ENCODE peak calls at places on chromosomes 5 and 9, in four cellular contexts. D, I, T and L are unnamed samples.
A peak's percentile ranks its signal among the peaks of the same experiment; 100 is the strongest.

GRCh38 chr9:124849801-124850200 is 3.5 kb upstream of the WDR38 start:
- DNase-seq in I (no peak), D (peak; percentile 7), T (no peak), L (no peak)

GRCh38 chr9:107487521-107488399 is 1.8 kb downstream of the KLF4 start:
- DNase-seq in I (no peak), T (no peak), D (peak; percentile 80), L (no peak)

GRCh38 chr9:131999692-132000551 is 79.7 kb downstream of the MED27 start:
- DNase-seq in T (no peak), I (peak; percentile 64), D (no peak), L (no peak)

GRCh38 chr5:98767563-98767962 is 5.9 kb upstream of the RGMB start:
- DNase-seq in I (no peak), D (no peak), T (no peak), L (no peak)

GRCh38 chr5:89173528-89173927 is 290.5 kb upstream of the MEF2C start:
- DNase-seq in I (no peak), D (no peak), T (no peak), L (no peak)

GRCh38 chr5:38443390-38443789 is 113.1 kb downstream of the LIFR start:
- DNase-seq in D (no peak), I (no peak), T (no peak), L (no peak)

GRCh38 chr5:138448481-138449398 is 9.9 kb downstream of the REEP2 start:
- DNase-seq in T (no peak), I (no peak), D (no peak), L (no peak)

GRCh38 chr5:96014395-96014794 is 52.7 kb upstream of the ELL2 start:
- DNase-seq in I (no peak), T (no peak), D (no peak), L (no peak)

GRCh38 chr9:101977614-101978210 is 239.3 kb upstream of the GRIN3A start:
- DNase-seq in I (no peak), D (no peak), T (no peak), L (no peak)

GRCh38 chr9:129547063-129547462 is 73.8 kb downstream of the C9orf50 start:
- DNase-seq in I (no peak), D (no peak), T (no peak), L (no peak)

GRCh38 chr5:9361835-9362234 is 184.0 kb downstream of the SEMA5A start:
- DNase-seq in D (no peak), I (no peak), T (peak; percentile 83), L (no peak)

GRCh38 chr5:41334758-41335157 is 121.4 kb upstream of the C6 start:
- DNase-seq in T (no peak), D (no peak), I (no peak), L (no peak)

GRCh38 chr5:176535655-176536131 is 1.5 kb downstream of the RNF44 start:
- DNase-seq in T (no peak), I (no peak), D (no peak), L (no peak)

GRCh38 chr9:77030045-77030444 is 10.6 kb downstream of the FOXB2 start:
- DNase-seq in D (no peak), T (no peak), I (no peak), L (no peak)

GRCh38 chr9:108056805-108057386 is 567.3 kb upstream of the KLF4 start:
- DNase-seq in T (no peak), I (peak; percentile 82), D (no peak), L (no peak)

GRCh38 chr5:132684496-132684895 is 10.7 kb downstream of the IL4 start:
- DNase-seq in T (no peak), D (no peak), I (no peak), L (no peak)

GRCh38 chr9:22452415-22453010 is 5.9 kb downstream of the DMRTA1 start:
- DNase-seq in I (no peak), D (peak; percentile 51), T (no peak), L (no peak)

GRCh38 chr5:142014911-142015584 is 2.2 kb upstream of the GNPDA1 start:
- DNase-seq in T (peak; percentile 29), I (peak; percentile 41), D (no peak), L (no peak)

GRCh38 chr9:34552986-34553385 is 30.2 kb upstream of the ENHO start:
- DNase-seq in I (no peak), D (no peak), T (no peak), L (no peak)

GRCh38 chr5:14243768-14244167 is 100.6 kb downstream of the TRIO start:
- DNase-seq in D (no peak), T (no peak), I (no peak), L (no peak)

GRCh38 chr5:54985301-54986268 is at the start of gene ESM1:
- DNase-seq in I (no peak), D (peak; percentile 48), T (no peak), L (no peak)

GRCh38 chr5:157275403-157275802 is 9.5 kb downstream of the CYFIP2 start:
- DNase-seq in I (no peak), T (no peak), D (no peak), L (no peak)

GRCh38 chr5:150345716-150346115 is 11.8 kb upstream of the TCOF1 start:
- DNase-seq in I (no peak), T (no peak), D (no peak), L (no peak)

GRCh38 chr5:147685991-147686390 is 96.5 kb downstream of the JAKMIP2 start:
- DNase-seq in I (peak; percentile 12), T (no peak), D (no peak), L (no peak)

GRCh38 chr9:120715331-120715924 is 1.2 kb upstream of the MEGF9 start:
- DNase-seq in I (no peak), D (no peak), T (no peak), L (no peak)

GRCh38 chr9:101254733-101255473 is 129.9 kb downstream of the BAAT start:
- DNase-seq in D (no peak), T (no peak), I (no peak), L (no peak)

GRCh38 chr9:81150016-81150625 is 539.2 kb downstream of the TLE1 start:
- DNase-seq in D (no peak), T (no peak), I (no peak), L (no peak)

GRCh38 chr5:1666812-1667588 is 132.6 kb downstream of the MRPL36 start:
- DNase-seq in T (no peak), I (no peak), D (no peak), L (no peak)

GRCh38 chr5:151670953-151671636 is 15.6 kb downstream of the SPARC start:
- DNase-seq in D (no peak), T (no peak), I (no peak), L (peak; percentile 75)

GRCh38 chr5:59485629-59486439 is 407.7 kb downstream of the PDE4D start:
- DNase-seq in I (no peak), D (no peak), T (no peak), L (no peak)

GRCh38 chr9:108486791-108487190 is 369.0 kb downstream of the ACTL7B start:
- DNase-seq in D (no peak), I (no peak), T (no peak), L (no peak)

GRCh38 chr5:88045146-88045545 is 223.5 kb downstream of the TMEM161B start:
- DNase-seq in T (no peak), I (no peak), D (no peak), L (no peak)

GRCh38 chr9:116951588-116952433 is 264.7 kb downstream of the TRIM32 start:
- DNase-seq in D (no peak), T (no peak), I (peak; percentile 68), L (no peak)

GRCh38 chr5:180191716-180192115 is 17.3 kb downstream of the RASGEF1C start:
- DNase-seq in T (no peak), I (no peak), D (no peak), L (no peak)

GRCh38 chr9:87518702-87519335 is 21.2 kb downstream of the DAPK1 start:
- DNase-seq in T (no peak), I (no peak), D (peak; percentile 62), L (no peak)

GRCh38 chr9:13140843-13141592 is 138.5 kb downstream of the MPDZ start:
- DNase-seq in D (no peak), I (no peak), T (no peak), L (no peak)

GRCh38 chr9:127979015-127979332 is 1.8 kb downstream of the EEIG1 start:
- DNase-seq in I (no peak), D (no peak), T (no peak), L (no peak)
- H3K27ac ChIP-seq in I (peak overlapping the region; percentile 77), D (peak overlapping the region; percentile 78), T (no peak overlapping the region), L (peak overlapping the region; percentile 79)

GRCh38 chr5:172185096-172185461 is 2.9 kb downstream of the STK10 start:
- DNase-seq in I (no peak), D (no peak), T (no peak), L (no peak)
- H3K27ac ChIP-seq in I (peak overlapping the region; percentile 89), D (peak overlapping the region; percentile 94), T (no peak overlapping the region), L (peak overlapping the region; percentile 43)

GRCh38 chr9:11713077-11713476 is 980.1 kb upstream of the TYRP1 start:
- DNase-seq in T (no peak), D (no peak), I (no peak), L (no peak)
- H3K27ac ChIP-seq in T (no peak overlapping the region), D (no peak overlapping the region), I (no peak overlapping the region), L (no peak overlapping the region)

DNA sequence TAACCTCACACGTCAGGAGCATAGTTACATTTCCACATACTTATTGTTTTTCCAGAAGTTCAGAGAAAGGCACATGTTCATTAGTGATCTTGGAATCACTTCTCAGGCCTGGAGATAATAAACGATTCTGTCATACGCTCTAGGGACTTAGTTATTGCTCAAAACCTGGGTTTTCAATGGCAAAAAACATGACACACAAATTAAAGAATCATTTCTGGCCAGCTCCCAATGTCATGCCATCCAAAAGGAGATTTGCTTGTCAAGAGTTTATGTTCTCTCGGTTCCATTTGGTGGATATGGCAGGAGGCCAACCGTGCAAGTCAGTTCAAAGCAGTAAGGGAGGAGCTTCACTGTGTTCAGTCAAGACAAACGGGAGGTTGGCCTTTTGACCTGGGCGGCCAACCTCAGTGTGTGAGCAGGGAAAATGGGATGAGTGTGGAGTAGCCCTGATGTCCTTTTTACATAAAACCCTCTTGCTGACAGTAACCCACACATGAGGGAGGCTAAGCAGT is 123.4 kb downstream of the NXNL2 start:
- DNase-seq in T (no peak), I (peak; percentile 12), D (no peak), L (no peak)
- H3K27ac ChIP-seq in T (no peak overlapping the region), I (peak overlapping the region; percentile 1), D (no peak overlapping the region), L (no peak overlapping the region)

GRCh38 chr5:5203441-5203840 is 63.3 kb downstream of the ADAMTS16 start:
- DNase-seq in I (no peak), D (no peak), T (no peak), L (no peak)
- H3K27ac ChIP-seq in I (no peak overlapping the region), D (no peak overlapping the region), T (no peak overlapping the region), L (no peak overlapping the region)

GRCh38 chr5:154844800-154845199 is 5.6 kb downstream of the FAXDC2 start:
- DNase-seq in D (no peak), I (no peak), T (no peak), L (no peak)

GRCh38 chr5:154849261-154849660 is 1.1 kb downstream of the FAXDC2 start:
- DNase-seq in T (no peak), D (no peak), I (no peak), L (no peak)

GRCh38 chr5:154851351-154851750 is 948 bp upstream of the FAXDC2 start:
- DNase-seq in D (no peak), T (no peak), I (no peak), L (peak; percentile 40)

GRCh38 chr5:154849791-154850201 is 607 bp downstream of the FAXDC2 start:
- DNase-seq in I (no peak), D (no peak), T (no peak), L (no peak)

GRCh38 chr5:154850255-154851062 is at the start of gene FAXDC2:
- DNase-seq in D (peak; percentile 74), T (peak; percentile 63), I (no peak), L (peak; percentile 49)
- H3K27ac ChIP-seq in D (peak within 1 kb of the TSS; percentile 82), T (no peak within 1 kb of the TSS), I (no peak within 1 kb of the TSS), L (peak within 1 kb of the TSS; percentile 77)